ENCODE peak calls at places on chromosomes 3 and 15, in five cellular contexts. B, E, F, U and Y are unnamed samples.
A peak's percentile ranks its signal among the peaks of the same experiment; 100 is the strongest.

GRCh38 chr3:100761211-100761921 is 52.1 kb downstream of the TFG start:
- DNase-seq in B (peak; percentile 2), E (no peak), F (no peak), U (no peak), Y (no peak)

GRCh38 chr3:178705925-178706324 is 169.7 kb downstream of the KCNMB2 start:
- DNase-seq in B (no peak), E (no peak), F (no peak), U (no peak), Y (no peak)

GRCh38 chr15:42011074-42011473 is 9.8 kb downstream of the PLA2G4E start:
- DNase-seq in B (no peak), E (no peak), F (no peak), U (no peak), Y (no peak)

GRCh38 chr15:87493803-87494202 is 762.7 kb downstream of the NTRK3 start:
- DNase-seq in B (no peak), E (no peak), F (no peak), U (no peak), Y (no peak)

GRCh38 chr15:92112180-92112579 is 258.7 kb downstream of the SLCO3A1 start:
- DNase-seq in B (no peak), E (no peak), F (peak; percentile 29), U (no peak), Y (no peak)

GRCh38 chr3:127477396-127477795 is 113.1 kb downstream of the TPRA1 start:
- DNase-seq in B (no peak), E (no peak), F (no peak), U (no peak), Y (no peak)

GRCh38 chr15:25937796-25938195 is 74.7 kb upstream of the ATP10A start:
- DNase-seq in B (no peak), E (no peak), F (no peak), U (no peak), Y (no peak)

GRCh38 chr3:187516446-187516845 is 148.3 kb downstream of the RTP4 start:
- DNase-seq in B (no peak), E (no peak), F (no peak), U (no peak), Y (no peak)

GRCh38 chr15:77808077-77808476 is 175.4 kb upstream of the LINGO1 start:
- DNase-seq in B (no peak), E (no peak), F (no peak), U (no peak), Y (no peak)

GRCh38 chr3:30426319-30426993 is 179.9 kb upstream of the TGFBR2 start:
- DNase-seq in B (no peak), E (no peak), F (peak; percentile 58), U (peak; percentile 67), Y (peak; percentile 70)

DNA sequence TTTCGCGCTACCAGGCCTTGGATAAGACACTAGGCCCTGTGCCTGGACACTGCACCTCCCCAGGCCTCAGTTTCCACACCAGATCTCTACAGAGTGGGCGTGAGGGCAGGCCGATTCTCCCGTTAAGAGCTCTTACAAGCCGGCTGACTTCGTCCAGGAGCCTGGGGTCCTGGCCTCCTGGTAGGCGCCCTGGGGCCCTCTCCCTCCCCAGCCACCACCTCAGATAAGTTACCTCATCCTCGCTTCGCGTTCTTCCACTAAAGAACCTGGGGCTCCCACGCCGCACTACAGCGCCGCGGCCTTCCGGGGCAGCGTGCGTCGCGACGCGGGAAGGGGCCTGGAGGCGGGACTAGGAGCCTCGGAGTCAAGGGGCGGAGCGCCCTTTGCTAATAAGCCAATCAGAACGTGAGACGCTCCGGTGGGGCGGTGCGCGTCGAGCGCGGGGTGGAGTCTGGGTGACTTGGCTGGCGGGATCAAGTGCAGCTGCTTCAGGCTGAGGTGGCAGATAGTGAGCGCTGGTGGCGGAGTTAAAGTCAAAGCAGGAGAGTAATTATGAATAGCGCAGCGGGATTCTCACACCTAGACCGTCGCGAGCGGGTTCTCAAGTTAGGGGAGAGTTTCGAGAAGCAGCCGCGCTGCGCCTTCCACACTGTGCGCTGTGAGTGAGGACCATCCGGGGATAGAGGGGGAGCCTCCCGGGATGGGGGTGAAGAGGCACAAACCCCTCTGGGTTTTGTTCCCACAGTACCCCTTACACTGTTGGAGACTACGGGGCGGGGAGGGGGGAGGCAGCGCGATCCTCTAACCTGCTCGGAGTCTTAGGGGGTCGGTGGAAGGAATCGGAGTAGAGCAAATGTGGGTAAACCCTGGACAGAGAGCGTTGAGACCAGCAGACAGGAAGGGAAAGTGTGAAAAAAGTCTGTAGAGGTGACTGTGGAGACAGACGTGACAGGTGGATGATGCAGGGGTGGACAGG is at the start of the genes EAF2 and IQCB1:
- DNase-seq in B (peak; percentile 82), E (peak; percentile 83), F (peak; percentile 97), U (peak; percentile 94), Y (peak; percentile 96)
- TF ChIP-seq POLR2A in B (peak; percentile 94), E (peak; percentile 89), F (peak; percentile 61), U (peak; percentile 92), Y (peak; percentile 98)

GRCh38 chr15:50907866-50908208 is 646 bp upstream of the AP4E1 start:
- DNase-seq in B (no peak), E (no peak), F (peak; percentile 41), U (peak; percentile 30), Y (peak; percentile 46)

GRCh38 chr15:50908209-50909043 is at the start of gene AP4E1:
- DNase-seq in B (peak; percentile 66), E (peak; percentile 58), F (peak; percentile 91), U (peak; percentile 86), Y (peak; percentile 89)

GRCh38 chr15:50905055-50905454 is 3.4 kb upstream of the AP4E1 start:
- DNase-seq in B (no peak), E (no peak), F (no peak), U (no peak), Y (no peak)

GRCh38 chr15:50909044-50909342 is 510 bp downstream of the AP4E1 start:
- DNase-seq in B (no peak), E (no peak), F (no peak), U (no peak), Y (no peak)

GRCh38 chr15:50906954-50907865 is 1.3 kb upstream of the AP4E1 start:
- DNase-seq in B (peak; percentile 54), E (peak; percentile 9), F (no peak), U (no peak), Y (no peak)
- TF ChIP-seq POLR2A in B (no peak), E (no peak), F (no peak), U (no peak), Y (no peak)

GRCh38 chr3:155069729-155070128 is 10.4 kb upstream of the MME start:
- DNase-seq in B (no peak), E (no peak), F (no peak), U (no peak), Y (no peak)
- TF ChIP-seq POLR2A in B (no peak), E (no peak), F (no peak), U (no peak), Y (no peak)

GRCh38 chr15:100721758-100722550 is 119.6 kb downstream of the ASB7 start:
- DNase-seq in B (no peak), E (no peak), F (peak; percentile 91), U (peak; percentile 78), Y (peak; percentile 95)
- TF ChIP-seq POLR2A in B (no peak), E (peak; percentile 9), F (no peak), U (no peak), Y (no peak)

GRCh38 chr3:47381317-47382157 is 716 bp downstream of the PTPN23 start:
- DNase-seq in B (peak; percentile 83), E (peak; percentile 41), F (peak; percentile 91), U (peak; percentile 74), Y (peak; percentile 78)
- TF ChIP-seq POLR2A in B (no peak), E (peak; percentile 34), F (no peak), U (no peak), Y (no peak)

GRCh38 chr3:171770689-171771620 is 39.3 kb downstream of the PLD1 start:
- DNase-seq in B (no peak), E (no peak), F (peak; percentile 80), U (peak; percentile 29), Y (no peak)
- TF ChIP-seq POLR2A in B (no peak), E (peak; percentile 57), F (no peak), U (peak; percentile 65), Y (peak; percentile 37)

GRCh38 chr3:10248184-10248983 is at the start of gene TATDN2:
- DNase-seq in B (peak; percentile 98), E (peak; percentile 78), F (peak; percentile 96), U (peak; percentile 97), Y (peak; percentile 98)
- TF ChIP-seq POLR2A in B (peak; percentile 78), E (peak; percentile 94), F (peak; percentile 86), U (peak; percentile 93), Y (peak; percentile 69)

GRCh38 chr15:90529369-90530249 is at the start of gene CRTC3:
- DNase-seq in B (peak; percentile 70), E (no peak), F (peak; percentile 41), U (peak; percentile 39), Y (peak; percentile 40)
- TF ChIP-seq POLR2A in B (no peak), E (peak; percentile 78), F (peak; percentile 66), U (peak; percentile 62), Y (peak; percentile 60)